ENCODE peak calls at places on chromosomes 5 and 9, in five cellular contexts. One of them, this sample, is unnamed.
A peak's percentile ranks its signal among the peaks of the same experiment; 100 is the strongest.

GRCh38 chr5:82641362-82641988 is 363.3 kb upstream of the RPS23 start:
- DNase-seq in SIG-M5: peak; percentile 24
- DNase-seq in Right ventricle myocardium superior: peak; percentile 59
- DNase-seq in stimulated activated CD8-positive, alpha-beta memory T cell treated with anti-CD3 and anti-CD28 coated beads, Interleukin-2, amount 100 ng/mL, for 1 hour: no peak
- DNase-seq in GM12865: peak; percentile 59
- DNase-seq in this sample: peak; percentile 70

GRCh38 chr5:167945542-167946384 is 345.7 kb upstream of the WWC1 start:
- DNase-seq in Right ventricle myocardium superior: peak; percentile 63
- DNase-seq in stimulated activated CD8-positive, alpha-beta memory T cell treated with anti-CD3 and anti-CD28 coated beads, Interleukin-2, amount 100 ng/mL, for 1 hour: no peak
- DNase-seq in GM12865: no peak
- DNase-seq in SIG-M5: no peak
- DNase-seq in this sample: no peak

GRCh38 chr5:81140461-81140860 is 92.7 kb upstream of the CKMT2 start:
- DNase-seq in GM12865: no peak
- DNase-seq in stimulated activated CD8-positive, alpha-beta memory T cell treated with anti-CD3 and anti-CD28 coated beads, Interleukin-2, amount 100 ng/mL, for 1 hour: no peak
- DNase-seq in SIG-M5: no peak
- DNase-seq in Right ventricle myocardium superior: no peak
- DNase-seq in this sample: no peak

GRCh38 chr5:179486596-179487051 is 63.7 kb upstream of the RUFY1 start:
- DNase-seq in Right ventricle myocardium superior: no peak
- DNase-seq in SIG-M5: no peak
- DNase-seq in stimulated activated CD8-positive, alpha-beta memory T cell treated with anti-CD3 and anti-CD28 coated beads, Interleukin-2, amount 100 ng/mL, for 1 hour: no peak
- DNase-seq in GM12865: no peak
- DNase-seq in this sample: no peak

GRCh38 chr5:159061834-159062530 is 37.7 kb downstream of the EBF1 start:
- DNase-seq in GM12865: no peak
- DNase-seq in Right ventricle myocardium superior: no peak
- DNase-seq in SIG-M5: no peak
- DNase-seq in stimulated activated CD8-positive, alpha-beta memory T cell treated with anti-CD3 and anti-CD28 coated beads, Interleukin-2, amount 100 ng/mL, for 1 hour: no peak
- DNase-seq in this sample: peak; percentile 65

GRCh38 chr5:67146981-67147380 is 49.6 kb downstream of the CD180 start:
- DNase-seq in Right ventricle myocardium superior: no peak
- DNase-seq in GM12865: no peak
- DNase-seq in stimulated activated CD8-positive, alpha-beta memory T cell treated with anti-CD3 and anti-CD28 coated beads, Interleukin-2, amount 100 ng/mL, for 1 hour: no peak
- DNase-seq in SIG-M5: no peak
- DNase-seq in this sample: no peak

GRCh38 chr9:95315108-95315746 is 2.3 kb downstream of the FANCC start:
- DNase-seq in GM12865: no peak
- DNase-seq in SIG-M5: no peak
- DNase-seq in Right ventricle myocardium superior: no peak
- DNase-seq in stimulated activated CD8-positive, alpha-beta memory T cell treated with anti-CD3 and anti-CD28 coated beads, Interleukin-2, amount 100 ng/mL, for 1 hour: no peak
- DNase-seq in this sample: no peak

GRCh38 chr5:133344266-133344665 is 268.1 kb downstream of the FSTL4 start:
- DNase-seq in Right ventricle myocardium superior: no peak
- DNase-seq in stimulated activated CD8-positive, alpha-beta memory T cell treated with anti-CD3 and anti-CD28 coated beads, Interleukin-2, amount 100 ng/mL, for 1 hour: no peak
- DNase-seq in SIG-M5: no peak
- DNase-seq in GM12865: no peak
- DNase-seq in this sample: no peak

GRCh38 chr9:109417054-109417453 is 81.1 kb downstream of the PTPN3 start:
- DNase-seq in Right ventricle myocardium superior: no peak
- DNase-seq in SIG-M5: no peak
- DNase-seq in stimulated activated CD8-positive, alpha-beta memory T cell treated with anti-CD3 and anti-CD28 coated beads, Interleukin-2, amount 100 ng/mL, for 1 hour: no peak
- DNase-seq in GM12865: peak; percentile 39
- DNase-seq in this sample: no peak

GRCh38 chr5:39399135-39400036 is 25.4 kb downstream of the DAB2 start:
- DNase-seq in SIG-M5: peak; percentile 60
- DNase-seq in GM12865: no peak
- DNase-seq in stimulated activated CD8-positive, alpha-beta memory T cell treated with anti-CD3 and anti-CD28 coated beads, Interleukin-2, amount 100 ng/mL, for 1 hour: no peak
- DNase-seq in Right ventricle myocardium superior: no peak
- DNase-seq in this sample: peak; percentile 11

GRCh38 chr9:16268037-16269010 is 602.1 kb downstream of the BNC2 start:
- DNase-seq in GM12865: no peak
- DNase-seq in stimulated activated CD8-positive, alpha-beta memory T cell treated with anti-CD3 and anti-CD28 coated beads, Interleukin-2, amount 100 ng/mL, for 1 hour: no peak
- DNase-seq in SIG-M5: no peak
- DNase-seq in Right ventricle myocardium superior: no peak
- DNase-seq in this sample: no peak

GRCh38 chr5:142748568-142749249 is 21.5 kb upstream of the ARHGAP26 start:
- DNase-seq in stimulated activated CD8-positive, alpha-beta memory T cell treated with anti-CD3 and anti-CD28 coated beads, Interleukin-2, amount 100 ng/mL, for 1 hour: peak; percentile 17
- DNase-seq in Right ventricle myocardium superior: peak; percentile 52
- DNase-seq in SIG-M5: no peak
- DNase-seq in GM12865: peak; percentile 54
- DNase-seq in this sample: peak; percentile 73

GRCh38 chr5:10525124-10525495 is 38.8 kb upstream of the ANKRD33B start:
- DNase-seq in GM12865: peak; percentile 52
- DNase-seq in Right ventricle myocardium superior: no peak
- DNase-seq in stimulated activated CD8-positive, alpha-beta memory T cell treated with anti-CD3 and anti-CD28 coated beads, Interleukin-2, amount 100 ng/mL, for 1 hour: no peak
- DNase-seq in SIG-M5: no peak
- DNase-seq in this sample: no peak

GRCh38 chr5:55899344-55899743 is 48.2 kb downstream of the IL31RA start:
- DNase-seq in Right ventricle myocardium superior: no peak
- DNase-seq in stimulated activated CD8-positive, alpha-beta memory T cell treated with anti-CD3 and anti-CD28 coated beads, Interleukin-2, amount 100 ng/mL, for 1 hour: no peak
- DNase-seq in GM12865: no peak
- DNase-seq in SIG-M5: no peak
- DNase-seq in this sample: no peak

GRCh38 chr9:30075451-30076199 is 2308.8 kb upstream of the ACO1 start:
- DNase-seq in GM12865: peak; percentile 74
- DNase-seq in SIG-M5: no peak
- DNase-seq in stimulated activated CD8-positive, alpha-beta memory T cell treated with anti-CD3 and anti-CD28 coated beads, Interleukin-2, amount 100 ng/mL, for 1 hour: no peak
- DNase-seq in Right ventricle myocardium superior: no peak
- DNase-seq in this sample: no peak

GRCh38 chr5:139765040-139765408 is 30.6 kb upstream of the PSD2 start:
- DNase-seq in GM12865: no peak
- DNase-seq in stimulated activated CD8-positive, alpha-beta memory T cell treated with anti-CD3 and anti-CD28 coated beads, Interleukin-2, amount 100 ng/mL, for 1 hour: no peak
- DNase-seq in Right ventricle myocardium superior: no peak
- DNase-seq in SIG-M5: no peak
- DNase-seq in this sample: no peak

GRCh38 chr5:139481580-139482049 is 943 bp downstream of the STING1 start:
- DNase-seq in SIG-M5: no peak
- DNase-seq in Right ventricle myocardium superior: no peak
- DNase-seq in GM12865: peak; percentile 21
- DNase-seq in stimulated activated CD8-positive, alpha-beta memory T cell treated with anti-CD3 and anti-CD28 coated beads, Interleukin-2, amount 100 ng/mL, for 1 hour: no peak
- DNase-seq in this sample: peak; percentile 44

GRCh38 chr5:74673011-74673790 is 11.8 kb upstream of the HEXB start:
- DNase-seq in GM12865: peak; percentile 11
- DNase-seq in Right ventricle myocardium superior: no peak
- DNase-seq in SIG-M5: no peak
- DNase-seq in stimulated activated CD8-positive, alpha-beta memory T cell treated with anti-CD3 and anti-CD28 coated beads, Interleukin-2, amount 100 ng/mL, for 1 hour: no peak
- DNase-seq in this sample: peak; percentile 74

GRCh38 chr9:82447343-82447742 is 458.8 kb downstream of the SPATA31D1 start:
- DNase-seq in GM12865: no peak
- DNase-seq in Right ventricle myocardium superior: no peak
- DNase-seq in SIG-M5: no peak
- DNase-seq in stimulated activated CD8-positive, alpha-beta memory T cell treated with anti-CD3 and anti-CD28 coated beads, Interleukin-2, amount 100 ng/mL, for 1 hour: no peak
- DNase-seq in this sample: no peak

GRCh38 chr5:76790632-76791290 is 28.1 kb upstream of the F2RL1 start:
- DNase-seq in Right ventricle myocardium superior: no peak
- DNase-seq in stimulated activated CD8-positive, alpha-beta memory T cell treated with anti-CD3 and anti-CD28 coated beads, Interleukin-2, amount 100 ng/mL, for 1 hour: no peak
- DNase-seq in SIG-M5: no peak
- DNase-seq in GM12865: peak; percentile 21
- DNase-seq in this sample: no peak

GRCh38 chr9:129694265-129694664 is 28.8 kb downstream of the PRRX2 start:
- DNase-seq in stimulated activated CD8-positive, alpha-beta memory T cell treated with anti-CD3 and anti-CD28 coated beads, Interleukin-2, amount 100 ng/mL, for 1 hour: no peak
- DNase-seq in Right ventricle myocardium superior: no peak
- DNase-seq in GM12865: no peak
- DNase-seq in SIG-M5: no peak
- DNase-seq in this sample: no peak

GRCh38 chr5:167851416-167851815 is 440.0 kb upstream of the WWC1 start:
- DNase-seq in stimulated activated CD8-positive, alpha-beta memory T cell treated with anti-CD3 and anti-CD28 coated beads, Interleukin-2, amount 100 ng/mL, for 1 hour: no peak
- DNase-seq in Right ventricle myocardium superior: no peak
- DNase-seq in GM12865: no peak
- DNase-seq in SIG-M5: no peak
- DNase-seq in this sample: no peak

GRCh38 chr5:115264786-115265185 is 2.1 kb upstream of the PGGT1B start:
- DNase-seq in GM12865: no peak
- DNase-seq in Right ventricle myocardium superior: no peak
- DNase-seq in SIG-M5: no peak
- DNase-seq in stimulated activated CD8-positive, alpha-beta memory T cell treated with anti-CD3 and anti-CD28 coated beads, Interleukin-2, amount 100 ng/mL, for 1 hour: no peak
- DNase-seq in this sample: no peak

GRCh38 chr5:91302958-91303357 is 80.2 kb downstream of the ARRDC3 start:
- DNase-seq in SIG-M5: no peak
- DNase-seq in stimulated activated CD8-positive, alpha-beta memory T cell treated with anti-CD3 and anti-CD28 coated beads, Interleukin-2, amount 100 ng/mL, for 1 hour: no peak
- DNase-seq in Right ventricle myocardium superior: no peak
- DNase-seq in GM12865: no peak
- DNase-seq in this sample: no peak

GRCh38 chr9:69176446-69177135 is 2.5 kb downstream of the TJP2 start:
- DNase-seq in SIG-M5: no peak
- DNase-seq in Right ventricle myocardium superior: no peak
- DNase-seq in GM12865: peak; percentile 66
- DNase-seq in stimulated activated CD8-positive, alpha-beta memory T cell treated with anti-CD3 and anti-CD28 coated beads, Interleukin-2, amount 100 ng/mL, for 1 hour: no peak
- DNase-seq in this sample: no peak

GRCh38 chr9:73720601-73721000 is 568.9 kb downstream of the ANXA1 start:
- DNase-seq in GM12865: no peak
- DNase-seq in stimulated activated CD8-positive, alpha-beta memory T cell treated with anti-CD3 and anti-CD28 coated beads, Interleukin-2, amount 100 ng/mL, for 1 hour: no peak
- DNase-seq in SIG-M5: no peak
- DNase-seq in Right ventricle myocardium superior: no peak
- DNase-seq in this sample: no peak

GRCh38 chr5:145776886-145777285 is 58.3 kb downstream of the PRELID2 start:
- DNase-seq in GM12865: no peak
- DNase-seq in SIG-M5: no peak
- DNase-seq in stimulated activated CD8-positive, alpha-beta memory T cell treated with anti-CD3 and anti-CD28 coated beads, Interleukin-2, amount 100 ng/mL, for 1 hour: no peak
- DNase-seq in Right ventricle myocardium superior: no peak
- DNase-seq in this sample: no peak

GRCh38 chr9:111961011-111961410 is 64.4 kb downstream of the UGCG start:
- DNase-seq in Right ventricle myocardium superior: no peak
- DNase-seq in stimulated activated CD8-positive, alpha-beta memory T cell treated with anti-CD3 and anti-CD28 coated beads, Interleukin-2, amount 100 ng/mL, for 1 hour: no peak
- DNase-seq in GM12865: no peak
- DNase-seq in SIG-M5: no peak
- DNase-seq in this sample: no peak

GRCh38 chr9:3521961-3522360 is 3.8 kb downstream of the RFX3 start:
- DNase-seq in stimulated activated CD8-positive, alpha-beta memory T cell treated with anti-CD3 and anti-CD28 coated beads, Interleukin-2, amount 100 ng/mL, for 1 hour: no peak
- DNase-seq in Right ventricle myocardium superior: no peak
- DNase-seq in SIG-M5: no peak
- DNase-seq in GM12865: peak; percentile 50
- DNase-seq in this sample: no peak

GRCh38 chr5:31285025-31285424 is 91.5 kb downstream of the CDH6 start:
- DNase-seq in stimulated activated CD8-positive, alpha-beta memory T cell treated with anti-CD3 and anti-CD28 coated beads, Interleukin-2, amount 100 ng/mL, for 1 hour: no peak
- DNase-seq in SIG-M5: no peak
- DNase-seq in Right ventricle myocardium superior: no peak
- DNase-seq in GM12865: no peak
- DNase-seq in this sample: no peak

GRCh38 chr9:101739311-101739710 is 864 bp upstream of the GRIN3A start:
- DNase-seq in stimulated activated CD8-positive, alpha-beta memory T cell treated with anti-CD3 and anti-CD28 coated beads, Interleukin-2, amount 100 ng/mL, for 1 hour: no peak
- DNase-seq in Right ventricle myocardium superior: no peak
- DNase-seq in SIG-M5: no peak
- DNase-seq in GM12865: no peak
- DNase-seq in this sample: peak; percentile 36

GRCh38 chr5:154971501-154971900 is 30.6 kb downstream of the MRPL22 start:
- DNase-seq in GM12865: no peak
- DNase-seq in stimulated activated CD8-positive, alpha-beta memory T cell treated with anti-CD3 and anti-CD28 coated beads, Interleukin-2, amount 100 ng/mL, for 1 hour: no peak
- DNase-seq in SIG-M5: no peak
- DNase-seq in Right ventricle myocardium superior: no peak
- DNase-seq in this sample: no peak

GRCh38 chr5:147689436-147689835 is 93.1 kb downstream of the JAKMIP2 start:
- DNase-seq in stimulated activated CD8-positive, alpha-beta memory T cell treated with anti-CD3 and anti-CD28 coated beads, Interleukin-2, amount 100 ng/mL, for 1 hour: no peak
- DNase-seq in GM12865: no peak
- DNase-seq in Right ventricle myocardium superior: no peak
- DNase-seq in SIG-M5: no peak
- DNase-seq in this sample: no peak

GRCh38 chr9:14677872-14678271 is 15.4 kb downstream of the ZDHHC21 start:
- DNase-seq in GM12865: no peak
- DNase-seq in Right ventricle myocardium superior: no peak
- DNase-seq in SIG-M5: no peak
- DNase-seq in stimulated activated CD8-positive, alpha-beta memory T cell treated with anti-CD3 and anti-CD28 coated beads, Interleukin-2, amount 100 ng/mL, for 1 hour: no peak
- DNase-seq in this sample: no peak

GRCh38 chr9:110714314-110714713 is 45.7 kb downstream of the MUSK start:
- DNase-seq in stimulated activated CD8-positive, alpha-beta memory T cell treated with anti-CD3 and anti-CD28 coated beads, Interleukin-2, amount 100 ng/mL, for 1 hour: no peak
- DNase-seq in GM12865: no peak
- DNase-seq in SIG-M5: no peak
- DNase-seq in Right ventricle myocardium superior: no peak
- DNase-seq in this sample: peak; percentile 25

GRCh38 chr5:66469684-66470083 is 126.5 kb upstream of the MAST4 start:
- DNase-seq in GM12865: no peak
- DNase-seq in Right ventricle myocardium superior: no peak
- DNase-seq in SIG-M5: no peak
- DNase-seq in stimulated activated CD8-positive, alpha-beta memory T cell treated with anti-CD3 and anti-CD28 coated beads, Interleukin-2, amount 100 ng/mL, for 1 hour: no peak
- DNase-seq in this sample: peak; percentile 45

This sample was measured in GM23338.